ENCODE peak calls at places on chromosomes 3 and 15, in nine cellular contexts. One of them, this sample, is unnamed.
A peak's percentile ranks its signal among the peaks of the same experiment; 100 is the strongest.

GRCh38 chr3:50573566-50574279 is 4.4 kb downstream of the HEMK1 start:
- DNase-seq in prostate gland: no peak
- DNase-seq in heart left ventricle: no peak
- DNase-seq in fibroblast of mammary gland: no peak
- DNase-seq in NB4: no peak
- DNase-seq in AG04450: no peak
- DNase-seq in vagina: no peak
- DNase-seq in lower leg skin: no peak
- DNase-seq in uterus: no peak
- DNase-seq in this sample: no peak

GRCh38 chr15:74789741-74790079 is 7.8 kb downstream of the CSK start:
- DNase-seq in NB4: no peak
- DNase-seq in fibroblast of mammary gland: no peak
- DNase-seq in vagina: no peak
- DNase-seq in AG04450: no peak
- DNase-seq in prostate gland: no peak
- DNase-seq in uterus: no peak
- DNase-seq in heart left ventricle: no peak
- DNase-seq in lower leg skin: no peak
- DNase-seq in this sample: no peak

GRCh38 chr3:100159564-100160153 is 45.4 kb upstream of the FILIP1L start:
- DNase-seq in heart left ventricle: no peak
- DNase-seq in NB4: no peak
- DNase-seq in fibroblast of mammary gland: peak; percentile 66
- DNase-seq in uterus: no peak
- DNase-seq in prostate gland: no peak
- DNase-seq in AG04450: peak; percentile 46
- DNase-seq in vagina: no peak
- DNase-seq in lower leg skin: no peak
- DNase-seq in this sample: no peak

GRCh38 chr3:41682996-41683395 is 278.9 kb downstream of the ULK4 start:
- DNase-seq in fibroblast of mammary gland: peak; percentile 48
- DNase-seq in NB4: no peak
- DNase-seq in heart left ventricle: no peak
- DNase-seq in lower leg skin: no peak
- DNase-seq in AG04450: peak; percentile 32
- DNase-seq in prostate gland: no peak
- DNase-seq in vagina: no peak
- DNase-seq in uterus: no peak
- DNase-seq in this sample: peak; percentile 85

GRCh38 chr3:178003756-178004155 is 532.5 kb upstream of the KCNMB2 start:
- DNase-seq in vagina: no peak
- DNase-seq in prostate gland: no peak
- DNase-seq in lower leg skin: no peak
- DNase-seq in uterus: no peak
- DNase-seq in AG04450: no peak
- DNase-seq in fibroblast of mammary gland: peak; percentile 54
- DNase-seq in heart left ventricle: no peak
- DNase-seq in NB4: peak; percentile 34
- DNase-seq in this sample: no peak

GRCh38 chr3:75906555-75907112 is 121.3 kb upstream of the ZNF717 start:
- DNase-seq in AG04450: peak; percentile 18
- DNase-seq in fibroblast of mammary gland: no peak
- DNase-seq in prostate gland: no peak
- DNase-seq in heart left ventricle: no peak
- DNase-seq in vagina: no peak
- DNase-seq in uterus: no peak
- DNase-seq in lower leg skin: no peak
- DNase-seq in NB4: no peak
- DNase-seq in this sample: no peak

GRCh38 chr15:98776607-98777281 is 128.4 kb downstream of the IGF1R start:
- DNase-seq in AG04450: no peak
- DNase-seq in uterus: no peak
- DNase-seq in prostate gland: no peak
- DNase-seq in heart left ventricle: peak; percentile 42
- DNase-seq in NB4: no peak
- DNase-seq in fibroblast of mammary gland: peak; percentile 35
- DNase-seq in vagina: no peak
- DNase-seq in lower leg skin: peak; percentile 84
- DNase-seq in this sample: peak; percentile 77

GRCh38 chr3:108221403-108221802 is 821 bp downstream of the IFT57 start:
- DNase-seq in heart left ventricle: no peak
- DNase-seq in fibroblast of mammary gland: peak; percentile 4
- DNase-seq in uterus: no peak
- DNase-seq in NB4: peak; percentile 17
- DNase-seq in vagina: no peak
- DNase-seq in lower leg skin: no peak
- DNase-seq in AG04450: no peak
- DNase-seq in prostate gland: no peak
- DNase-seq in this sample: no peak

GRCh38 chr15:71411538-71412482 is 296.5 kb downstream of the THSD4 start:
- DNase-seq in heart left ventricle: no peak
- DNase-seq in vagina: no peak
- DNase-seq in NB4: no peak
- DNase-seq in uterus: peak; percentile 59
- DNase-seq in lower leg skin: no peak
- DNase-seq in fibroblast of mammary gland: no peak
- DNase-seq in prostate gland: peak; percentile 92
- DNase-seq in AG04450: no peak
- DNase-seq in this sample: peak; percentile 58

GRCh38 chr15:74396445-74397238 is 29.2 kb upstream of the CYP11A1 start:
- DNase-seq in AG04450: no peak
- DNase-seq in lower leg skin: no peak
- DNase-seq in fibroblast of mammary gland: peak; percentile 88
- DNase-seq in prostate gland: no peak
- DNase-seq in uterus: no peak
- DNase-seq in heart left ventricle: no peak
- DNase-seq in vagina: no peak
- DNase-seq in NB4: peak; percentile 86
- DNase-seq in this sample: peak; percentile 53

GRCh38 chr3:105228696-105229095 is 138.0 kb upstream of the ALCAM start:
- DNase-seq in prostate gland: no peak
- DNase-seq in AG04450: no peak
- DNase-seq in heart left ventricle: no peak
- DNase-seq in NB4: no peak
- DNase-seq in uterus: no peak
- DNase-seq in lower leg skin: no peak
- DNase-seq in fibroblast of mammary gland: peak; percentile 3
- DNase-seq in vagina: no peak
- DNase-seq in this sample: no peak

GRCh38 chr3:111338059-111338698 is 203.8 kb upstream of the CD96 start:
- DNase-seq in uterus: no peak
- DNase-seq in prostate gland: peak; percentile 44
- DNase-seq in AG04450: peak; percentile 69
- DNase-seq in heart left ventricle: no peak
- DNase-seq in NB4: peak; percentile 51
- DNase-seq in fibroblast of mammary gland: peak; percentile 83
- DNase-seq in vagina: no peak
- DNase-seq in lower leg skin: no peak
- DNase-seq in this sample: peak; percentile 31

GRCh38 chr3:131081224-131081623 is 54.5 kb downstream of the NEK11 start:
- DNase-seq in uterus: no peak
- DNase-seq in NB4: no peak
- DNase-seq in vagina: no peak
- DNase-seq in lower leg skin: no peak
- DNase-seq in fibroblast of mammary gland: no peak
- DNase-seq in prostate gland: no peak
- DNase-seq in heart left ventricle: no peak
- DNase-seq in AG04450: no peak
- DNase-seq in this sample: no peak

GRCh38 chr3:107753494-107753893 is 230.7 kb downstream of the BBX start:
- DNase-seq in heart left ventricle: peak; percentile 26
- DNase-seq in prostate gland: peak; percentile 29
- DNase-seq in AG04450: no peak
- DNase-seq in lower leg skin: no peak
- DNase-seq in fibroblast of mammary gland: peak; percentile 53
- DNase-seq in uterus: no peak
- DNase-seq in NB4: peak; percentile 60
- DNase-seq in vagina: no peak
- DNase-seq in this sample: no peak

GRCh38 chr3:46895204-46895660 is 17.7 kb downstream of the PTH1R start:
- DNase-seq in fibroblast of mammary gland: peak; percentile 41
- DNase-seq in heart left ventricle: peak; percentile 87
- DNase-seq in prostate gland: peak; percentile 63
- DNase-seq in lower leg skin: peak; percentile 93
- DNase-seq in AG04450: no peak
- DNase-seq in vagina: no peak
- DNase-seq in NB4: peak; percentile 62
- DNase-seq in uterus: peak; percentile 76
- DNase-seq in this sample: no peak

GRCh38 chr3:175146258-175146657 is 287.1 kb downstream of the NAALADL2 start:
- DNase-seq in AG04450: peak; percentile 4
- DNase-seq in uterus: no peak
- DNase-seq in NB4: no peak
- DNase-seq in heart left ventricle: no peak
- DNase-seq in prostate gland: no peak
- DNase-seq in vagina: no peak
- DNase-seq in fibroblast of mammary gland: peak; percentile 38
- DNase-seq in lower leg skin: no peak
- DNase-seq in this sample: no peak

GRCh38 chr3:188061133-188061532 is 92.8 kb upstream of the LPP start:
- DNase-seq in uterus: peak; percentile 48
- DNase-seq in prostate gland: peak; percentile 70
- DNase-seq in NB4: peak; percentile 60
- DNase-seq in heart left ventricle: no peak
- DNase-seq in lower leg skin: no peak
- DNase-seq in fibroblast of mammary gland: peak; percentile 81
- DNase-seq in vagina: no peak
- DNase-seq in AG04450: no peak
- DNase-seq in this sample: no peak

GRCh38 chr3:10290476-10291138 is 2.1 kb downstream of the GHRL start:
- DNase-seq in uterus: no peak
- DNase-seq in fibroblast of mammary gland: no peak
- DNase-seq in vagina: no peak
- DNase-seq in lower leg skin: no peak
- DNase-seq in AG04450: no peak
- DNase-seq in heart left ventricle: no peak
- DNase-seq in prostate gland: no peak
- DNase-seq in NB4: no peak
- DNase-seq in this sample: no peak

GRCh38 chr3:172303181-172303580 is 145.1 kb downstream of the GHSR start:
- DNase-seq in AG04450: no peak
- DNase-seq in vagina: no peak
- DNase-seq in uterus: no peak
- DNase-seq in fibroblast of mammary gland: peak; percentile 43
- DNase-seq in lower leg skin: no peak
- DNase-seq in prostate gland: no peak
- DNase-seq in NB4: no peak
- DNase-seq in heart left ventricle: no peak
- DNase-seq in this sample: no peak

GRCh38 chr3:172302176-172302575 is 146.1 kb downstream of the GHSR start:
- DNase-seq in lower leg skin: no peak
- DNase-seq in uterus: no peak
- DNase-seq in NB4: no peak
- DNase-seq in vagina: no peak
- DNase-seq in heart left ventricle: no peak
- DNase-seq in AG04450: no peak
- DNase-seq in fibroblast of mammary gland: no peak
- DNase-seq in prostate gland: no peak
- DNase-seq in this sample: no peak

GRCh38 chr3:172305552-172305951 is 142.7 kb downstream of the GHSR start:
- DNase-seq in AG04450: no peak
- DNase-seq in heart left ventricle: no peak
- DNase-seq in fibroblast of mammary gland: peak; percentile 95
- DNase-seq in uterus: no peak
- DNase-seq in lower leg skin: no peak
- DNase-seq in NB4: no peak
- DNase-seq in vagina: no peak
- DNase-seq in prostate gland: no peak
- DNase-seq in this sample: peak; percentile 78

GRCh38 chr3:172305974-172306373 is 142.3 kb downstream of the GHSR start:
- DNase-seq in fibroblast of mammary gland: no peak
- DNase-seq in NB4: no peak
- DNase-seq in vagina: no peak
- DNase-seq in uterus: no peak
- DNase-seq in lower leg skin: no peak
- DNase-seq in AG04450: no peak
- DNase-seq in prostate gland: no peak
- DNase-seq in heart left ventricle: no peak
- DNase-seq in this sample: no peak

GRCh38 chr3:172303941-172304558 is 144.2 kb downstream of the GHSR start:
- DNase-seq in prostate gland: no peak
- DNase-seq in lower leg skin: no peak
- DNase-seq in fibroblast of mammary gland: no peak
- DNase-seq in vagina: no peak
- DNase-seq in uterus: no peak
- DNase-seq in NB4: no peak
- DNase-seq in heart left ventricle: no peak
- DNase-seq in AG04450: no peak
- DNase-seq in this sample: no peak
- TF ChIP-seq CTCF in prostate gland: no peak
- TF ChIP-seq CTCF in lower leg skin: no peak
- TF ChIP-seq CTCF in fibroblast of mammary gland: peak; percentile 36
- TF ChIP-seq CTCF in vagina: no peak
- TF ChIP-seq CTCF in uterus: no peak
- TF ChIP-seq CTCF in NB4: no peak
- TF ChIP-seq CTCF in heart left ventricle: no peak
- TF ChIP-seq CTCF in AG04450: peak; percentile 24
- TF ChIP-seq CTCF in this sample: peak; percentile 57

GRCh38 chr15:101171954-101172353 is 79.9 kb downstream of the CHSY1 start:
- DNase-seq in uterus: no peak
- DNase-seq in NB4: no peak
- DNase-seq in heart left ventricle: no peak
- DNase-seq in fibroblast of mammary gland: no peak
- DNase-seq in lower leg skin: peak; percentile 78
- DNase-seq in vagina: no peak
- DNase-seq in prostate gland: no peak
- DNase-seq in AG04450: no peak
- DNase-seq in this sample: no peak
- H3K4me3 ChIP-seq in uterus: no peak overlapping the region
- H3K4me3 ChIP-seq in NB4: no peak overlapping the region
- H3K4me3 ChIP-seq in heart left ventricle: no peak overlapping the region
- H3K4me3 ChIP-seq in fibroblast of mammary gland: no peak overlapping the region
- H3K4me3 ChIP-seq in lower leg skin: no peak overlapping the region
- H3K4me3 ChIP-seq in vagina: no peak overlapping the region
- H3K4me3 ChIP-seq in prostate gland: no peak overlapping the region
- H3K4me3 ChIP-seq in AG04450: no peak overlapping the region
- H3K4me3 ChIP-seq in this sample: no peak overlapping the region

DNA sequence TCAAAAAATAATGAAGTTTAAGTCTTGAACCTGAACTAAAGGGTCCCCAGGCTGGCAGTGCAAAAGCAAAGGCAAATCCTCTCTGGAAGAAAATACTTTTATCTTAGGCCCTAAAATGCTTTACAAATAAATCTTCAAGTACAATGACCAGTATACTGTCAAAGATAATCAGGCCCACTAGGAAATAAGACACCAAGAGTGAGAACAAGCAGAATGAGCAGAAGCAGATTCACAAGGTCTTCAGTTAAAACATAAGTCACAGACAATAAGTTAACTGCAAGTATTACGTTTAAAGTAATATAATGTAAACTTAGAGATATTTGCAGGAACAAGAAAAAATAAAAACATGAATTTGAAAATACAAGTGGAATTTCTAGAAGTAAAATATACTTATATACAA is 42.2 kb upstream of the IGSF10 start:
- DNase-seq in AG04450: no peak
- DNase-seq in fibroblast of mammary gland: no peak
- DNase-seq in vagina: no peak
- DNase-seq in uterus: no peak
- DNase-seq in lower leg skin: no peak
- DNase-seq in NB4: no peak
- DNase-seq in prostate gland: no peak
- DNase-seq in heart left ventricle: no peak
- DNase-seq in this sample: no peak
- TF ChIP-seq CTCF in AG04450: no peak
- TF ChIP-seq CTCF in fibroblast of mammary gland: no peak
- TF ChIP-seq CTCF in vagina: no peak
- TF ChIP-seq CTCF in uterus: no peak
- TF ChIP-seq CTCF in lower leg skin: no peak
- TF ChIP-seq CTCF in NB4: no peak
- TF ChIP-seq CTCF in prostate gland: no peak
- TF ChIP-seq CTCF in heart left ventricle: no peak
- TF ChIP-seq CTCF in this sample: no peak

GRCh38 chr15:39327005-39327725 is 253.7 kb upstream of the THBS1 start:
- DNase-seq in fibroblast of mammary gland: peak; percentile 33
- DNase-seq in prostate gland: no peak
- DNase-seq in AG04450: no peak
- DNase-seq in vagina: no peak
- DNase-seq in NB4: peak; percentile 94
- DNase-seq in heart left ventricle: no peak
- DNase-seq in lower leg skin: no peak
- DNase-seq in uterus: no peak
- DNase-seq in this sample: no peak
- H3K4me3 ChIP-seq in fibroblast of mammary gland: no peak overlapping the region
- H3K4me3 ChIP-seq in prostate gland: no peak overlapping the region
- H3K4me3 ChIP-seq in AG04450: no peak overlapping the region
- H3K4me3 ChIP-seq in vagina: no peak overlapping the region
- H3K4me3 ChIP-seq in NB4: no peak overlapping the region
- H3K4me3 ChIP-seq in heart left ventricle: no peak overlapping the region
- H3K4me3 ChIP-seq in lower leg skin: no peak overlapping the region
- H3K4me3 ChIP-seq in uterus: no peak overlapping the region
- H3K4me3 ChIP-seq in this sample: no peak overlapping the region